ENCODE peak calls at places on chromosomes 13 and 19, in seven cellular contexts. One of them, this sample, is unnamed.

GRCh38 chr13:99258946-99259345 is 767 bp upstream of the GPR18 start:
- DNase-seq in HCT116: no peak
- DNase-seq in A549: no peak
- DNase-seq in fibroblast of lung: no peak
- DNase-seq in mesendoderm: no peak
- DNase-seq in GM23248: no peak
- DNase-seq in GM12878: no peak
- DNase-seq in this sample: no peak

GRCh38 chr19:23709347-23709746 is 22.3 kb upstream of the ZNF675 start:
- DNase-seq in HCT116: no peak
- DNase-seq in A549: no peak
- DNase-seq in fibroblast of lung: no peak
- DNase-seq in mesendoderm: no peak
- DNase-seq in GM23248: no peak
- DNase-seq in GM12878: no peak
- DNase-seq in this sample: no peak

GRCh38 chr13:61255035-61255796 is 160.4 kb downstream of the PCDH20 start:
- DNase-seq in HCT116: peak
- DNase-seq in A549: peak
- DNase-seq in fibroblast of lung: peak
- DNase-seq in mesendoderm: peak
- DNase-seq in GM23248: no peak
- DNase-seq in GM12878: no peak
- DNase-seq in this sample: no peak

GRCh38 chr19:15075801-15076200 is 6.2 kb upstream of the OR1I1 start:
- DNase-seq in HCT116: no peak
- DNase-seq in A549: no peak
- DNase-seq in fibroblast of lung: no peak
- DNase-seq in mesendoderm: no peak
- DNase-seq in GM23248: no peak
- DNase-seq in GM12878: no peak
- DNase-seq in this sample: no peak

GRCh38 chr19:585551-586110 is 4.0 kb upstream of the HCN2 start:
- DNase-seq in HCT116: no peak
- DNase-seq in A549: no peak
- DNase-seq in fibroblast of lung: no peak
- DNase-seq in mesendoderm: no peak
- DNase-seq in GM23248: peak
- DNase-seq in GM12878: no peak
- DNase-seq in this sample: no peak

GRCh38 chr19:7507884-7508283 is 8.0 kb upstream of the ZNF358 start:
- DNase-seq in HCT116: peak
- DNase-seq in A549: peak
- DNase-seq in fibroblast of lung: peak
- DNase-seq in mesendoderm: peak
- DNase-seq in GM23248: peak
- DNase-seq in GM12878: no peak
- DNase-seq in this sample: peak

GRCh38 chr13:52862358-52863206 is 14.1 kb upstream of the PCDH8 start:
- DNase-seq in HCT116: peak
- DNase-seq in A549: peak
- DNase-seq in fibroblast of lung: no peak
- DNase-seq in mesendoderm: peak
- DNase-seq in GM23248: peak
- DNase-seq in GM12878: no peak
- DNase-seq in this sample: no peak

GRCh38 chr19:18194554-18195238 is 1.7 kb downstream of the MPV17L2 start:
- DNase-seq in HCT116: no peak
- DNase-seq in A549: no peak
- DNase-seq in fibroblast of lung: peak
- DNase-seq in mesendoderm: peak
- DNase-seq in GM23248: peak
- DNase-seq in GM12878: no peak
- DNase-seq in this sample: peak

GRCh38 chr19:18894254-18895037 is 1.5 kb downstream of the CERS1 start:
- DNase-seq in HCT116: no peak
- DNase-seq in A549: no peak
- DNase-seq in fibroblast of lung: peak
- DNase-seq in mesendoderm: peak
- DNase-seq in GM23248: peak
- DNase-seq in GM12878: no peak
- DNase-seq in this sample: peak

GRCh38 chr13:93767917-93768422 is 541.4 kb downstream of the GPC6 start:
- DNase-seq in HCT116: no peak
- DNase-seq in A549: peak
- DNase-seq in fibroblast of lung: no peak
- DNase-seq in mesendoderm: no peak
- DNase-seq in GM23248: no peak
- DNase-seq in GM12878: no peak
- DNase-seq in this sample: no peak

GRCh38 chr19:40216013-40216776 is 2.0 kb downstream of the TTC9B start:
- DNase-seq in HCT116: no peak
- DNase-seq in A549: no peak
- DNase-seq in fibroblast of lung: no peak
- DNase-seq in mesendoderm: no peak
- DNase-seq in GM23248: no peak
- DNase-seq in GM12878: no peak
- DNase-seq in this sample: no peak

GRCh38 chr13:112740502-112741131 is 50.8 kb downstream of the ATP11A start:
- DNase-seq in HCT116: no peak
- DNase-seq in A549: no peak
- DNase-seq in fibroblast of lung: peak
- DNase-seq in mesendoderm: no peak
- DNase-seq in GM23248: peak
- DNase-seq in GM12878: no peak
- DNase-seq in this sample: peak

GRCh38 chr19:48575931-48576622 is 24.1 kb downstream of the SULT2B1 start:
- DNase-seq in HCT116: no peak
- DNase-seq in A549: no peak
- DNase-seq in fibroblast of lung: no peak
- DNase-seq in mesendoderm: no peak
- DNase-seq in GM23248: no peak
- DNase-seq in GM12878: no peak
- DNase-seq in this sample: no peak

GRCh38 chr19:15576526-15577156 is 38.4 kb upstream of the CYP4F8 start:
- DNase-seq in HCT116: no peak
- DNase-seq in A549: no peak
- DNase-seq in fibroblast of lung: no peak
- DNase-seq in mesendoderm: no peak
- DNase-seq in GM23248: no peak
- DNase-seq in GM12878: no peak
- DNase-seq in this sample: no peak

GRCh38 chr19:16594681-16595091 is 22.5 kb upstream of the SLC35E1 start:
- DNase-seq in HCT116: no peak
- DNase-seq in A549: no peak
- DNase-seq in fibroblast of lung: no peak
- DNase-seq in mesendoderm: no peak
- DNase-seq in GM23248: no peak
- DNase-seq in GM12878: no peak
- DNase-seq in this sample: no peak

GRCh38 chr19:8451885-8452284 is 7.1 kb downstream of the HNRNPM start:
- DNase-seq in HCT116: no peak
- DNase-seq in A549: peak
- DNase-seq in fibroblast of lung: peak
- DNase-seq in mesendoderm: peak
- DNase-seq in GM23248: peak
- DNase-seq in GM12878: no peak
- DNase-seq in this sample: peak

GRCh38 chr19:11963566-11964355 is 1.1 kb upstream of the ZNF763 start:
- DNase-seq in HCT116: no peak
- DNase-seq in A549: no peak
- DNase-seq in fibroblast of lung: peak
- DNase-seq in mesendoderm: peak
- DNase-seq in GM23248: peak
- DNase-seq in GM12878: peak
- DNase-seq in this sample: no peak

GRCh38 chr19:17846146-17846545 is 1.6 kb downstream of the JAK3 start:
- DNase-seq in HCT116: no peak
- DNase-seq in A549: no peak
- DNase-seq in fibroblast of lung: no peak
- DNase-seq in mesendoderm: no peak
- DNase-seq in GM23248: no peak
- DNase-seq in GM12878: peak
- DNase-seq in this sample: no peak

GRCh38 chr13:41960700-41961697 is at the start of gene VWA8:
- DNase-seq in HCT116: peak
- DNase-seq in A549: peak
- DNase-seq in fibroblast of lung: peak
- DNase-seq in mesendoderm: peak
- DNase-seq in GM23248: peak
- DNase-seq in GM12878: no peak
- DNase-seq in this sample: peak

GRCh38 chr19:41876847-41877489 is at the start of gene CD79A:
- DNase-seq in HCT116: no peak
- DNase-seq in A549: no peak
- DNase-seq in fibroblast of lung: no peak
- DNase-seq in mesendoderm: no peak
- DNase-seq in GM23248: no peak
- DNase-seq in GM12878: peak
- DNase-seq in this sample: no peak
- H3K4me2 ChIP-seq in HCT116: no peak
- H3K4me2 ChIP-seq in A549: no peak
- H3K4me2 ChIP-seq in fibroblast of lung: no peak
- H3K4me2 ChIP-seq in mesendoderm: no peak
- H3K4me2 ChIP-seq in GM23248: no peak
- H3K4me2 ChIP-seq in GM12878: peak
- H3K4me2 ChIP-seq in this sample: no peak

GRCh38 chr13:75073791-75074190 is 408.2 kb downstream of the TBC1D4 start:
- DNase-seq in HCT116: no peak
- DNase-seq in A549: no peak
- DNase-seq in fibroblast of lung: no peak
- DNase-seq in mesendoderm: no peak
- DNase-seq in GM23248: no peak
- DNase-seq in GM12878: no peak
- DNase-seq in this sample: no peak
- H3K4me2 ChIP-seq in HCT116: no peak
- H3K4me2 ChIP-seq in A549: no peak
- H3K4me2 ChIP-seq in fibroblast of lung: no peak
- H3K4me2 ChIP-seq in mesendoderm: no peak
- H3K4me2 ChIP-seq in GM23248: no peak
- H3K4me2 ChIP-seq in GM12878: no peak
- H3K4me2 ChIP-seq in this sample: no peak

DNA sequence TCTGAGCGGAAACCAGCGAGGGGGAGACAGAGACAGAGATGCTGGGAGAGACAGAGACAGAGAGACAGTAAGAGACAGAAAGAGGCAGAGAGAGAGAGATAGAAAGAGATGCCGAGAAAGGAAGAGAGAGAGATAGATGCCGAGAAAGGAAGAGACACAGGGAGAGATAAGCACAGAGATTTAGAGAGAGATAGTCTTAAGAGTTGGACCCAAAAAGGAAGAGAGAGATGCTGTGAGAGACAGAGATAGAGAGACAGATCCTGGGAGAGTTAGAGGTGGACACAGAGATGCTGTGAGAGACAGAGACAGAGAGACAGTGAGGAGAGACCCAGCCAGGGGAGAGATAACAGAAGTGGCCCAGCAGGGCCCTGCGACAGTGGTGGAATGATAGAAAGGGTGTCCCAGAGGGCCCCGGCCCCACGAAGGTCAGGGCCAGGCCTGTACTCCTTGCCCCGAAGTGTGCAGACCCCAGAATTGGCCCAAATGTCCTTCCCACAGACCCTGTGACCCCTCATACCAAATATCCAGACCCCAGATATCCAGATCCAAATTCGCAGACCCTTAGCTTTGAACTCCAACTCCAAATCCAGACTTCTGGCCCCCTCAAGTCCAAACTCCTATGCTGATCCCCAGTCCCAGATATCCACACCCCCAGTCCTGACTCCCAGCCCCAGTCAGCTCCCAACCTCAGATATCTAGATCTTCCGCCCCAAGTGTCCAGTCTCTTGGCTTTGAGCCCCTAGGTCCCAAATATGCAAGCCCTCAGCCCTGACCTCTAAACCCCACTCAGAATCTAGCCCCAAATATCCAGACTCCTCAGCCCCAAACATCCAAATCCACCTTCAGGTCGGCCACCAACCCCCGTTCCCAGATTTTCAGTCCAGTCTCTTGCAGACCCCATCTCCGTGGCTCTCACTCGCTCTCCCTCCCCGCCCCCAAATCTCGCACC is 1.1 kb downstream of the ERFL start:
- DNase-seq in HCT116: no peak
- DNase-seq in A549: no peak
- DNase-seq in fibroblast of lung: no peak
- DNase-seq in mesendoderm: no peak
- DNase-seq in GM23248: no peak
- DNase-seq in GM12878: no peak
- DNase-seq in this sample: no peak
- H3K4me2 ChIP-seq in HCT116: peak
- H3K4me2 ChIP-seq in A549: peak
- H3K4me2 ChIP-seq in fibroblast of lung: no peak
- H3K4me2 ChIP-seq in mesendoderm: no peak
- H3K4me2 ChIP-seq in GM23248: no peak
- H3K4me2 ChIP-seq in GM12878: no peak
- H3K4me2 ChIP-seq in this sample: peak

GRCh38 chr19:5838437-5839311 is 828 bp downstream of the FUT6 start:
- DNase-seq in HCT116: no peak
- DNase-seq in A549: no peak
- DNase-seq in fibroblast of lung: no peak
- DNase-seq in mesendoderm: no peak
- DNase-seq in GM23248: no peak
- DNase-seq in GM12878: no peak
- DNase-seq in this sample: no peak
- H3K4me2 ChIP-seq in HCT116: no peak
- H3K4me2 ChIP-seq in A549: peak
- H3K4me2 ChIP-seq in fibroblast of lung: no peak
- H3K4me2 ChIP-seq in mesendoderm: no peak
- H3K4me2 ChIP-seq in GM23248: no peak
- H3K4me2 ChIP-seq in GM12878: no peak
- H3K4me2 ChIP-seq in this sample: no peak

GRCh38 chr13:96104516-96104915 is 14.6 kb downstream of the HS6ST3 start:
- DNase-seq in HCT116: no peak
- DNase-seq in A549: no peak
- DNase-seq in fibroblast of lung: no peak
- DNase-seq in mesendoderm: peak
- DNase-seq in GM23248: no peak
- DNase-seq in GM12878: no peak
- DNase-seq in this sample: no peak

GRCh38 chr13:96112936-96113335 is 23.0 kb downstream of the HS6ST3 start:
- DNase-seq in HCT116: no peak
- DNase-seq in A549: no peak
- DNase-seq in fibroblast of lung: no peak
- DNase-seq in mesendoderm: no peak
- DNase-seq in GM23248: no peak
- DNase-seq in GM12878: no peak
- DNase-seq in this sample: no peak

DNA sequence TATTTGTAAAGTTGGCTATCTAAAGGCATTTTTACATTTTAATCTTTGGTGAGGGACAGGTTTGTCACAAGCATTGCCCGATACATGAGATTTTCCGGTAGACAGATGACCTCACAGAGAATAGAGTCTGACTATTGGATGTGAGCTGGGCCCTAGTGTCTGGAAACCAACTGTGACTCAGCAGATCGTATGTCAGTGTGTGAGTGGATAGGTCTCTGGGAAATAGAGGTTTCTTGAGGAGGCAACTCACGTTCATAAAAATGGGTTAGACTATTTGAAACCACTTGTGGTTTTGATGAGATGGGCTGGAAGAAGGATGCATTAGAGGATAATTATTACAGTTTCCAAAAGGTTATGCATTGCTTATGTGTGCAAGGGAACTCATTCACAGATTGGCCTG is 19.2 kb downstream of the HS6ST3 start:
- DNase-seq in HCT116: no peak
- DNase-seq in A549: no peak
- DNase-seq in fibroblast of lung: no peak
- DNase-seq in mesendoderm: no peak
- DNase-seq in GM23248: no peak
- DNase-seq in GM12878: no peak
- DNase-seq in this sample: no peak
- H3K4me2 ChIP-seq in HCT116: no peak
- H3K4me2 ChIP-seq in A549: no peak
- H3K4me2 ChIP-seq in fibroblast of lung: no peak
- H3K4me2 ChIP-seq in mesendoderm: no peak
- H3K4me2 ChIP-seq in GM23248: no peak
- H3K4me2 ChIP-seq in GM12878: no peak
- H3K4me2 ChIP-seq in this sample: no peak

This sample was measured in astrocyte.